ENCODE peak calls at places on chromosome 14, in six cellular contexts. One of them, this sample, is unnamed.

GRCh38 chr14:68791078-68791983 is 1.5 kb downstream of the ZFP36L1 start:
- DNase-seq in endothelial cell of umbilical vein: peak
- DNase-seq in fibroblast of lung: peak
- DNase-seq in GM23248: peak
- DNase-seq in MM.1S: no peak
- DNase-seq in neural progenitor cell: peak
- DNase-seq in this sample: peak

GRCh38 chr14:104926619-104927431 is 2.1 kb downstream of the PLD4 start:
- DNase-seq in MM.1S: peak
- DNase-seq in endothelial cell of umbilical vein: no peak
- DNase-seq in neural progenitor cell: no peak
- DNase-seq in fibroblast of lung: no peak
- DNase-seq in GM23248: no peak
- DNase-seq in this sample: no peak

GRCh38 chr14:96781371-96781770 is 15.8 kb upstream of the VRK1 start:
- DNase-seq in fibroblast of lung: no peak
- DNase-seq in MM.1S: no peak
- DNase-seq in neural progenitor cell: no peak
- DNase-seq in GM23248: no peak
- DNase-seq in endothelial cell of umbilical vein: no peak
- DNase-seq in this sample: no peak

GRCh38 chr14:61589691-61590521 is 105.4 kb upstream of the HIF1A start:
- DNase-seq in endothelial cell of umbilical vein: no peak
- DNase-seq in fibroblast of lung: no peak
- DNase-seq in MM.1S: no peak
- DNase-seq in neural progenitor cell: peak
- DNase-seq in GM23248: no peak
- DNase-seq in this sample: no peak

GRCh38 chr14:61225304-61225703 is 55.8 kb downstream of the TMEM30B start:
- DNase-seq in neural progenitor cell: no peak
- DNase-seq in fibroblast of lung: no peak
- DNase-seq in GM23248: peak
- DNase-seq in MM.1S: no peak
- DNase-seq in endothelial cell of umbilical vein: no peak
- DNase-seq in this sample: no peak

GRCh38 chr14:64704145-64704742 is at the start of gene PLEKHG3:
- DNase-seq in GM23248: peak
- DNase-seq in neural progenitor cell: peak
- DNase-seq in fibroblast of lung: peak
- DNase-seq in MM.1S: no peak
- DNase-seq in endothelial cell of umbilical vein: peak
- DNase-seq in this sample: peak

GRCh38 chr14:56333361-56334279 is 215.4 kb downstream of the PELI2 start:
- DNase-seq in neural progenitor cell: no peak
- DNase-seq in endothelial cell of umbilical vein: peak
- DNase-seq in MM.1S: no peak
- DNase-seq in fibroblast of lung: peak
- DNase-seq in GM23248: peak
- DNase-seq in this sample: peak

GRCh38 chr14:65187421-65188049 is 85.2 kb upstream of the MAX start:
- DNase-seq in fibroblast of lung: no peak
- DNase-seq in endothelial cell of umbilical vein: no peak
- DNase-seq in GM23248: no peak
- DNase-seq in neural progenitor cell: peak
- DNase-seq in MM.1S: no peak
- DNase-seq in this sample: no peak

GRCh38 chr14:51253880-51254279 is 13.8 kb downstream of the TMX1 start:
- DNase-seq in fibroblast of lung: no peak
- DNase-seq in MM.1S: no peak
- DNase-seq in endothelial cell of umbilical vein: no peak
- DNase-seq in GM23248: no peak
- DNase-seq in neural progenitor cell: no peak
- DNase-seq in this sample: no peak

GRCh38 chr14:22979748-22980392 is 2.5 kb downstream of the AJUBA start:
- DNase-seq in MM.1S: no peak
- DNase-seq in GM23248: peak
- DNase-seq in fibroblast of lung: no peak
- DNase-seq in endothelial cell of umbilical vein: no peak
- DNase-seq in neural progenitor cell: no peak
- DNase-seq in this sample: no peak

GRCh38 chr14:22982477-22983245 is at the start of gene AJUBA:
- DNase-seq in GM23248: peak
- DNase-seq in neural progenitor cell: peak
- DNase-seq in endothelial cell of umbilical vein: peak
- DNase-seq in fibroblast of lung: peak
- DNase-seq in MM.1S: peak
- DNase-seq in this sample: peak

GRCh38 chr14:22982013-22982476 is 306 bp downstream of the AJUBA start:
- DNase-seq in GM23248: no peak
- DNase-seq in MM.1S: no peak
- DNase-seq in endothelial cell of umbilical vein: peak
- DNase-seq in fibroblast of lung: no peak
- DNase-seq in neural progenitor cell: no peak
- DNase-seq in this sample: peak

GRCh38 chr14:22980672-22981089 is 1.7 kb downstream of the AJUBA start:
- DNase-seq in GM23248: peak
- DNase-seq in neural progenitor cell: peak
- DNase-seq in MM.1S: no peak
- DNase-seq in endothelial cell of umbilical vein: no peak
- DNase-seq in fibroblast of lung: no peak
- DNase-seq in this sample: peak

DNA sequence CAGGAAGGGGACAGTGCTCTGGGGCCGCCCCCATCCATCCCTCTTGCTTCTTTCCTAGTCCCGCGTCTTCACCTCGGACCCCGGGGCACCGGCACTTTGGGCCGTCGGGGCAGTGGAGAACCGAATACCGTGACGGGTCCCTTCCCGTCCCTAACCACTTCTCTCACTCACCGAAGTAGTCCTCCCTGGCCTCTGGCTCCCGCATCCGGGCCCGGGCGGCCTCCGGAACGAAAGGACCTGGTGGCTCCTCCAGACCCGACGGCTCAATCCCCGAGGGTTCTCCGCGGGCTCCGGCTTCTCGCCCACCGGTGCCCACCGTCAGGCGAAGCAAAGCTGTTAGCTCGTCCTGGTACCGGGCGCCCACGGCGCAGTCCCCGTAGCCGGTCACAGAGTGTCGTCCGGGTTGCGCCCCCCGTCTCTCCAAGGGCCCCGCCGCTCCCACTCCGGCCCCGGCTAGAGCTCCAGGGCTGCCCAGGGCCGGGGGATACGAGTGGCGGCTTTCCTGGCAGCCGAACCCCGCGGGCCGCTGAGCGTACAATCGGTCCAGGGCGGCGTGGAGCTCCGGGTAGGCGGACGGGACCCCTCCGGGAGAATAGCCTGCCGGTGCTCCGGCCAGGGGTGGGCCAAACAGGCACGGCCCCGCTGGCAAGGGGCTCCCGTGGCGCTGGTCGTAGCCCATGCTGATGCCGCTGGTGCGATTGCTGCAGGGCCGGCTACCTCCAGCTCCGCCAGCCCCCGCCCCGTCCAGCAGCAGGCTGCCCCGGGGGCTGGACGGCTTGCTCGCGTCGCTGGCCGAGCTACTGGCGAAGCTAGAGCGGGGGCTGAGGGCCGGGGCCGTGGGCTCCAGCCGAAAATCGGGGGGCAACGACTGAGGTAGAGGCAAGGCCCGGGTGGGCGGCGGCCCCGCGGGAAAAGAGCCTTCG is 1.0 kb downstream of the AJUBA start:
- DNase-seq in endothelial cell of umbilical vein: peak
- DNase-seq in GM23248: peak
- DNase-seq in neural progenitor cell: peak
- DNase-seq in MM.1S: no peak
- DNase-seq in fibroblast of lung: no peak
- DNase-seq in this sample: no peak
- TF ChIP-seq EZH2 in endothelial cell of umbilical vein: no peak
- TF ChIP-seq EZH2 in GM23248: no peak
- TF ChIP-seq EZH2 in neural progenitor cell: no peak
- TF ChIP-seq EZH2 in MM.1S: no peak
- TF ChIP-seq EZH2 in fibroblast of lung: no peak
- TF ChIP-seq EZH2 in this sample: no peak

DNA sequence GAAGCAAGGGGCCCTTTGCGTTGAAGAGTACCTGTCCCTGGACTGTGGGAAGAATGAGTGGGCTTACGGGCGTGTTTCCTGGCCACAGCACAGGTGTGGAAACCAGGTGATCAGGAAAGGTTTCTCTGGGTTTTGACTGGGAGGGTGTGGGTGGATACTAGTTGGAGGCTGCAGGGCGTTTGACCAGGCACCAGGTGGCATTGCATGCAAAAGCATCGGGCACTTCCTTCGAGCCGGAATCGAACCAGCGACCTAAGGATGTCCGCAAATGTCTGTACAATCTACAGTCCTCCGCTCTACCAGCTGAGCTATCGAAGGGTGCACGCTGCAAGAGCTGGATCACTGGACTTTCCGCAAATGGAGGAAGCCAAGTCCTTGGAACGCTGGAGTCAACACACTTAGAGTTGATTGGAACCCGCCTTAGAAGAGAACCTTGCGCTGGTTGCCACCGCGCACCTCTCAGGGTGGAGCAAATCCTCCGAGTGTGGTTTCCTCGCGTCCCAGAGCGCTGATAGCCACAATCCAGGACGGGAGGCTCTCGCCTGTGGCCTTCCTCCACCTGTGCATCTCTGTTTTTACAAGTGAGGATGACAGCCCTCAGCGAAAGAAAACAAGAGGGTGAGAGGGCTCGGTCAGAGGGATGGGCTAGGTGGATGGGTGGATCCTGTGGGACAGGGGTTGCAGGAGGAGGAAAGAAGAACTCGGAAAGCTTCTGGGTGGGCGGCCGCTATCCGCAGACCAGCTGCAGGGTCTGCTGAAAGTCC is 21.2 kb upstream of the RNASE4 start:
- DNase-seq in fibroblast of lung: peak
- DNase-seq in MM.1S: peak
- DNase-seq in neural progenitor cell: peak
- DNase-seq in endothelial cell of umbilical vein: peak
- DNase-seq in GM23248: peak
- DNase-seq in this sample: peak
- TF ChIP-seq EZH2 in fibroblast of lung: no peak
- TF ChIP-seq EZH2 in MM.1S: no peak
- TF ChIP-seq EZH2 in neural progenitor cell: no peak
- TF ChIP-seq EZH2 in endothelial cell of umbilical vein: no peak
- TF ChIP-seq EZH2 in GM23248: no peak
- TF ChIP-seq EZH2 in this sample: no peak

GRCh38 chr14:23118506-23119361 is at the start of gene CEBPE:
- DNase-seq in fibroblast of lung: no peak
- DNase-seq in GM23248: no peak
- DNase-seq in neural progenitor cell: no peak
- DNase-seq in MM.1S: no peak
- DNase-seq in endothelial cell of umbilical vein: no peak
- DNase-seq in this sample: no peak

GRCh38 chr14:23120405-23121251 is 1.6 kb upstream of the CEBPE start:
- DNase-seq in MM.1S: peak
- DNase-seq in neural progenitor cell: peak
- DNase-seq in GM23248: peak
- DNase-seq in endothelial cell of umbilical vein: peak
- DNase-seq in fibroblast of lung: peak
- DNase-seq in this sample: peak

GRCh38 chr14:23121401-23121800 is 2.3 kb upstream of the CEBPE start:
- DNase-seq in neural progenitor cell: peak
- DNase-seq in MM.1S: peak
- DNase-seq in endothelial cell of umbilical vein: peak
- DNase-seq in fibroblast of lung: peak
- DNase-seq in GM23248: peak
- DNase-seq in this sample: no peak

GRCh38 chr14:23117371-23118020 is 1.6 kb downstream of the CEBPE start:
- DNase-seq in fibroblast of lung: no peak
- DNase-seq in neural progenitor cell: no peak
- DNase-seq in MM.1S: no peak
- DNase-seq in GM23248: no peak
- DNase-seq in endothelial cell of umbilical vein: no peak
- DNase-seq in this sample: no peak

DNA sequence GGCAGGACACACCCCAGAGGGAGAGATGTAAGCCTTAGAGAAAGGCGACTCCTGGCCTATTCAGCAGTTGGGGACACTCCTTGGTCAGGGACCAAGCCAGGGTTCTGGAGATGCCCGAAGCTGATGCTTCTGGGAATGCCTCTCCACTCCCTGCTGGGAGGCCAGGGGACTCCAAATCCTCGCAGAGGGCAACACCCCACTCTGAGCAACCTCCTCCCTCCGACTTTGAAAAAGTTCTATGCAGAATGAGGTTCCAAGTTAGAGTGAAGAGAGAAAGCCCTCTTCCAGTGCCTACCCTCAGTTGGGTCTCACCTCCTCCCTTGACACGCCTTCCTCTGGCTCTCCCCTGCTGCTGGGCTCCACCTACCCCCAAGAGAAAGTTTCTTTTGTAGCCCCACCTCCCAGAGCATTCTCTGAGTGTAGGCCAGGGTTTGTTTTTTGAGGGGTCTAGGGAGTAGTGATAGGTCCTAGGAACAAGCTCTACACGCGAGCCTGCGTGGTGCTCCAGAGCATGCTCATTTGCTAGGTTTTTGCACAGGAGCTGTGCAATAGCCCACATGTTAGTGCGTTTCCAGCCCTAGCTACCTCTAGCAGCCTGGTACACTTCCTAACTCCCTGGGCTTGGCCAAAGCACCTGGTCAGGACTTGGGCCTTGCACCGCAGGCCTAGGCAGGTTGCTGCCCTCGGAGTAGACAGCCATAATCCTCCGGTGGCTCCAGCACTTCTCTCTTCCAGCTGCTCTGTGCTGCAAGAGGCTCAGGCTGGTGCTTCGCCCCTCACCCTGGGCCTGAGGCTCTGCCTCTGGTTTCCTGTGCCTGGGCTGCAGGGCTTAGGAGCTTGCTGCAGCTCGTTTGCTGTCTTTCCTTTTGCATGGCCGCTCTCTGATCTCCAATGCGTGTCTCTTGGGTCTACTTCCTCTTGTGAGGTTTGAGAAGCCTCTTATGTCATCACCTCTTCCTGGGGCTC is 590 bp upstream of the CEBPE start:
- DNase-seq in MM.1S: no peak
- DNase-seq in neural progenitor cell: peak
- DNase-seq in fibroblast of lung: no peak
- DNase-seq in endothelial cell of umbilical vein: no peak
- DNase-seq in GM23248: no peak
- DNase-seq in this sample: no peak
- TF ChIP-seq EZH2 in MM.1S: no peak
- TF ChIP-seq EZH2 in neural progenitor cell: no peak
- TF ChIP-seq EZH2 in fibroblast of lung: no peak
- TF ChIP-seq EZH2 in endothelial cell of umbilical vein: no peak
- TF ChIP-seq EZH2 in GM23248: no peak
- TF ChIP-seq EZH2 in this sample: no peak

DNA sequence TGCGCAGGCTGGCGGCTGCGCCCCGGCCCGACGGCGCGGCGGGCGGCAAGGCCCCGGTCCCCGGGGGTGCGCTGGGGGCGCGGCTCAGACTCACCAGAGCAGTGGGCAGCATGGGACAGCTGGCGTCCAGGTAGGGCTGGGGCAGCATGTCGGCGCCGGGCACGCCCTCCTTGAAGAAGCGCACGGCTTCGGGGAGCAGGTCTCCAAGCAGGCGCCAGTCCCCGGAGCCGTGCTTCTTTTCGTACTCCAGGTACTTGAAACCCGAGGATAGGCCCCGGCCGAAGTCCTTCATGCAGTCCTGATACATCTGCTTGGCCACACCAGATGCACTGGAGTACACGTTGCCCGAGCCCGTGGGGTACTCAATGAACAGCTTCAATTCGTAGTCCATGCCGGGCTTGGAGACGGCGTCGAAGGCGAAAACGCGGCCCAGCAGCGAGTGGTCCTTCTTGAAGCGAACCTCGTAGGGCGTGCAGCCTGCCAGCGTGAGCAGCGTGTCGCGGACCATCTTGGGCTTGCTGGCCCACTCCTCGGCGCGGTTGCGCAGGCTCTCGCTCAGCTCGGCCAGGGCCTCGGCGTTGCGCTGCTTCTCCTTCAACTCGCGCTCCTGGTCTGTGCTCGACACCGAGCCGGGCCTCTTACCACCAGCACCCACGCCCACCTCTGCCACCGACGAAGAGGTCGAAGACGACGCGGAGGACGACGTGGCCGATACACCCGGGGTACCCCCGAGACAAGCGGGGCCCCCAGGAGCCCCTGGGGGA is 2.2 kb downstream of the IRF2BPL start:
- DNase-seq in neural progenitor cell: peak
- DNase-seq in endothelial cell of umbilical vein: peak
- DNase-seq in GM23248: peak
- DNase-seq in MM.1S: no peak
- DNase-seq in fibroblast of lung: peak
- DNase-seq in this sample: peak
- TF ChIP-seq EZH2 in neural progenitor cell: peak
- TF ChIP-seq EZH2 in endothelial cell of umbilical vein: no peak
- TF ChIP-seq EZH2 in GM23248: no peak
- TF ChIP-seq EZH2 in MM.1S: no peak
- TF ChIP-seq EZH2 in fibroblast of lung: no peak
- TF ChIP-seq EZH2 in this sample: no peak

This sample was measured in A673.